ENCODE peak calls at places on chromosomes 1 and 21, in eight cellular contexts. One of them, this sample, is unnamed.

GRCh38 chr1:100969336-100969735 is 56.2 kb downstream of the DPH5 start:
- DNase-seq in right lobe of liver: no peak
- DNase-seq in gastrocnemius medialis: no peak
- DNase-seq in choroid plexus epithelial cell: no peak
- DNase-seq in GM13977: no peak
- DNase-seq in fibroblast of villous mesenchyme: no peak
- DNase-seq in AG04449: no peak
- DNase-seq in colonic mucosa: no peak
- DNase-seq in this sample: no peak

GRCh38 chr1:37478890-37479254 is 4.5 kb downstream of the ZC3H12A start:
- DNase-seq in right lobe of liver: peak
- DNase-seq in colonic mucosa: peak
- DNase-seq in choroid plexus epithelial cell: peak
- DNase-seq in AG04449: no peak
- DNase-seq in fibroblast of villous mesenchyme: peak
- DNase-seq in GM13977: no peak
- DNase-seq in gastrocnemius medialis: no peak
- DNase-seq in this sample: peak

GRCh38 chr1:43311521-43311920 is 10.7 kb downstream of the TIE1 start:
- DNase-seq in GM13977: no peak
- DNase-seq in fibroblast of villous mesenchyme: no peak
- DNase-seq in choroid plexus epithelial cell: no peak
- DNase-seq in AG04449: no peak
- DNase-seq in right lobe of liver: no peak
- DNase-seq in gastrocnemius medialis: no peak
- DNase-seq in colonic mucosa: no peak
- DNase-seq in this sample: no peak

GRCh38 chr1:54111624-54112023 is 41.2 kb downstream of the CDCP2 start:
- DNase-seq in fibroblast of villous mesenchyme: no peak
- DNase-seq in gastrocnemius medialis: no peak
- DNase-seq in right lobe of liver: no peak
- DNase-seq in colonic mucosa: no peak
- DNase-seq in choroid plexus epithelial cell: no peak
- DNase-seq in GM13977: no peak
- DNase-seq in AG04449: no peak
- DNase-seq in this sample: no peak

GRCh38 chr1:228379165-228379460 is 27.5 kb downstream of the TRIM11 start:
- DNase-seq in AG04449: no peak
- DNase-seq in gastrocnemius medialis: no peak
- DNase-seq in GM13977: no peak
- DNase-seq in right lobe of liver: no peak
- DNase-seq in colonic mucosa: peak
- DNase-seq in fibroblast of villous mesenchyme: peak
- DNase-seq in choroid plexus epithelial cell: no peak
- DNase-seq in this sample: no peak

GRCh38 chr1:150613061-150613920 is 16.1 kb downstream of the ENSA start:
- DNase-seq in gastrocnemius medialis: no peak
- DNase-seq in AG04449: no peak
- DNase-seq in right lobe of liver: no peak
- DNase-seq in choroid plexus epithelial cell: peak
- DNase-seq in fibroblast of villous mesenchyme: peak
- DNase-seq in GM13977: peak
- DNase-seq in colonic mucosa: peak
- DNase-seq in this sample: peak

GRCh38 chr1:202010042-202011015 is at the start of gene ELF3:
- DNase-seq in gastrocnemius medialis: no peak
- DNase-seq in AG04449: no peak
- DNase-seq in colonic mucosa: peak
- DNase-seq in right lobe of liver: peak
- DNase-seq in fibroblast of villous mesenchyme: no peak
- DNase-seq in choroid plexus epithelial cell: peak
- DNase-seq in GM13977: peak
- DNase-seq in this sample: peak

GRCh38 chr1:2875677-2876531 is 74.4 kb upstream of the TTC34 start:
- DNase-seq in colonic mucosa: no peak
- DNase-seq in fibroblast of villous mesenchyme: no peak
- DNase-seq in GM13977: no peak
- DNase-seq in AG04449: no peak
- DNase-seq in choroid plexus epithelial cell: peak
- DNase-seq in gastrocnemius medialis: no peak
- DNase-seq in right lobe of liver: no peak
- DNase-seq in this sample: no peak

GRCh38 chr1:164051791-164052190 is 507.2 kb upstream of the PBX1 start:
- DNase-seq in GM13977: no peak
- DNase-seq in colonic mucosa: no peak
- DNase-seq in gastrocnemius medialis: no peak
- DNase-seq in AG04449: no peak
- DNase-seq in right lobe of liver: no peak
- DNase-seq in fibroblast of villous mesenchyme: peak
- DNase-seq in choroid plexus epithelial cell: no peak
- DNase-seq in this sample: no peak

GRCh38 chr1:234515821-234516241 is 36.9 kb upstream of the TARBP1 start:
- DNase-seq in gastrocnemius medialis: no peak
- DNase-seq in AG04449: no peak
- DNase-seq in colonic mucosa: no peak
- DNase-seq in choroid plexus epithelial cell: no peak
- DNase-seq in right lobe of liver: no peak
- DNase-seq in GM13977: no peak
- DNase-seq in fibroblast of villous mesenchyme: peak
- DNase-seq in this sample: no peak

GRCh38 chr21:15195768-15196167 is 131.0 kb upstream of the NRIP1 start:
- DNase-seq in choroid plexus epithelial cell: no peak
- DNase-seq in colonic mucosa: no peak
- DNase-seq in right lobe of liver: peak
- DNase-seq in GM13977: no peak
- DNase-seq in AG04449: no peak
- DNase-seq in gastrocnemius medialis: no peak
- DNase-seq in fibroblast of villous mesenchyme: no peak
- DNase-seq in this sample: no peak

GRCh38 chr1:30313584-30313983 is 409.8 kb downstream of the MATN1 start:
- DNase-seq in AG04449: no peak
- DNase-seq in GM13977: no peak
- DNase-seq in gastrocnemius medialis: no peak
- DNase-seq in right lobe of liver: peak
- DNase-seq in fibroblast of villous mesenchyme: no peak
- DNase-seq in colonic mucosa: peak
- DNase-seq in choroid plexus epithelial cell: no peak
- DNase-seq in this sample: no peak

GRCh38 chr1:171869097-171869496 is 27.8 kb downstream of the DNM3 start:
- DNase-seq in GM13977: no peak
- DNase-seq in colonic mucosa: no peak
- DNase-seq in choroid plexus epithelial cell: peak
- DNase-seq in gastrocnemius medialis: no peak
- DNase-seq in AG04449: no peak
- DNase-seq in right lobe of liver: no peak
- DNase-seq in fibroblast of villous mesenchyme: no peak
- DNase-seq in this sample: no peak

GRCh38 chr1:189658381-189658780 is 819.3 kb downstream of the BRINP3 start:
- DNase-seq in colonic mucosa: no peak
- DNase-seq in GM13977: no peak
- DNase-seq in choroid plexus epithelial cell: no peak
- DNase-seq in right lobe of liver: no peak
- DNase-seq in gastrocnemius medialis: no peak
- DNase-seq in AG04449: no peak
- DNase-seq in fibroblast of villous mesenchyme: no peak
- DNase-seq in this sample: no peak

GRCh38 chr1:175757381-175758015 is 14.1 kb upstream of the TNR start:
- DNase-seq in GM13977: peak
- DNase-seq in gastrocnemius medialis: no peak
- DNase-seq in right lobe of liver: no peak
- DNase-seq in fibroblast of villous mesenchyme: peak
- DNase-seq in AG04449: no peak
- DNase-seq in colonic mucosa: peak
- DNase-seq in choroid plexus epithelial cell: peak
- DNase-seq in this sample: peak

GRCh38 chr1:153661111-153661708 is 2.7 kb downstream of the SNAPIN start:
- DNase-seq in AG04449: no peak
- DNase-seq in gastrocnemius medialis: no peak
- DNase-seq in choroid plexus epithelial cell: peak
- DNase-seq in GM13977: no peak
- DNase-seq in fibroblast of villous mesenchyme: no peak
- DNase-seq in colonic mucosa: no peak
- DNase-seq in right lobe of liver: no peak
- DNase-seq in this sample: no peak

GRCh38 chr1:220526294-220526693 is 1.6 kb upstream of the MARK1 start:
- DNase-seq in fibroblast of villous mesenchyme: no peak
- DNase-seq in colonic mucosa: no peak
- DNase-seq in right lobe of liver: no peak
- DNase-seq in choroid plexus epithelial cell: no peak
- DNase-seq in AG04449: no peak
- DNase-seq in GM13977: no peak
- DNase-seq in gastrocnemius medialis: no peak
- DNase-seq in this sample: no peak
- TF ChIP-seq CTCF in fibroblast of villous mesenchyme: no peak
- TF ChIP-seq CTCF in colonic mucosa: no peak
- TF ChIP-seq CTCF in right lobe of liver: no peak
- TF ChIP-seq CTCF in choroid plexus epithelial cell: peak
- TF ChIP-seq CTCF in AG04449: no peak
- TF ChIP-seq CTCF in GM13977: no peak
- TF ChIP-seq CTCF in gastrocnemius medialis: no peak
- TF ChIP-seq CTCF in this sample: no peak

GRCh38 chr1:157695417-157695816 is 5.2 kb downstream of the FCRL3 start:
- DNase-seq in colonic mucosa: no peak
- DNase-seq in fibroblast of villous mesenchyme: no peak
- DNase-seq in GM13977: no peak
- DNase-seq in right lobe of liver: no peak
- DNase-seq in choroid plexus epithelial cell: no peak
- DNase-seq in AG04449: no peak
- DNase-seq in gastrocnemius medialis: no peak
- DNase-seq in this sample: no peak

GRCh38 chr1:157696966-157697628 is 3.5 kb downstream of the FCRL3 start:
- DNase-seq in GM13977: no peak
- DNase-seq in AG04449: no peak
- DNase-seq in gastrocnemius medialis: no peak
- DNase-seq in choroid plexus epithelial cell: no peak
- DNase-seq in right lobe of liver: no peak
- DNase-seq in colonic mucosa: no peak
- DNase-seq in fibroblast of villous mesenchyme: no peak
- DNase-seq in this sample: no peak

DNA sequence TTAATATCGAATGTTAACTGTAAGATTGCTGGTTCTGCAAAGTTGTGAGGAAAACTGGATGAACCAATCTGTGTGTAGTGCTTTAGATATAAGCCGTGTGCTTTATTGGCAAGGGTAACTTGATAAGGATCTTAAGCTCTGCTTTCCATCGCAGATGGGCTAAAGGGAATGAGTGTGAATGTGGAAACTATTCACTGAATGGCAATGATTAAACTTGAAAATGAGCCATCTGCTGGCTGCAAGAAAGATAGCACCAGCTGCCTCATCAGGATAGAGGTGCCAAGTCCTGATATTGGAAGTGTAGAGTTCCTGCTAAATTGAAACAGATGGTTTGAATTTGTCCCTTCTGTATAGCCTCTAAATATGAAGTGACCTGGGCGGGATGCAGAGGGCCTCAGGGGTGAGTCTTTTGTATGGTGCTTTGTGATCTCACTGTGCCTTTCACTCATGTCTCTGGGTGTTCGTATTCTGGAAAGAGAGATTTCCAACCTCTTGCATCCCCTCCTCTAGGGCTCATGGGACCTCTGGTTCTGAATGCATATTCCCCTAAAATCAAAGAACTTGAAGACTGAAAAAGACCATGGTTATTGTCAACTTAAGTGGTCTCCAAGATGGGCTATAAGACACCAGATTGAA is 9.2 kb downstream of the FCRL3 start:
- DNase-seq in choroid plexus epithelial cell: peak
- DNase-seq in AG04449: peak
- DNase-seq in GM13977: peak
- DNase-seq in right lobe of liver: no peak
- DNase-seq in fibroblast of villous mesenchyme: peak
- DNase-seq in gastrocnemius medialis: no peak
- DNase-seq in colonic mucosa: no peak
- DNase-seq in this sample: peak
- TF ChIP-seq CTCF in choroid plexus epithelial cell: peak
- TF ChIP-seq CTCF in AG04449: peak
- TF ChIP-seq CTCF in GM13977: peak
- TF ChIP-seq CTCF in right lobe of liver: peak
- TF ChIP-seq CTCF in fibroblast of villous mesenchyme: peak
- TF ChIP-seq CTCF in gastrocnemius medialis: no peak
- TF ChIP-seq CTCF in colonic mucosa: peak
- TF ChIP-seq CTCF in this sample: peak

GRCh38 chr1:46131727-46132528 is 501 bp downstream of the PIK3R3 start:
- DNase-seq in right lobe of liver: no peak
- DNase-seq in AG04449: no peak
- DNase-seq in choroid plexus epithelial cell: peak
- DNase-seq in gastrocnemius medialis: no peak
- DNase-seq in GM13977: no peak
- DNase-seq in fibroblast of villous mesenchyme: peak
- DNase-seq in colonic mucosa: peak
- DNase-seq in this sample: no peak

GRCh38 chr1:46128336-46128735 is 4.1 kb downstream of the PIK3R3 start:
- DNase-seq in right lobe of liver: no peak
- DNase-seq in AG04449: no peak
- DNase-seq in fibroblast of villous mesenchyme: peak
- DNase-seq in GM13977: no peak
- DNase-seq in gastrocnemius medialis: no peak
- DNase-seq in choroid plexus epithelial cell: peak
- DNase-seq in colonic mucosa: no peak
- DNase-seq in this sample: no peak

GRCh38 chr1:46131093-46131492 is 1.3 kb downstream of the PIK3R3 start:
- DNase-seq in right lobe of liver: no peak
- DNase-seq in GM13977: no peak
- DNase-seq in colonic mucosa: no peak
- DNase-seq in fibroblast of villous mesenchyme: no peak
- DNase-seq in gastrocnemius medialis: no peak
- DNase-seq in choroid plexus epithelial cell: peak
- DNase-seq in AG04449: no peak
- DNase-seq in this sample: no peak

GRCh38 chr1:46132529-46133180 is at the start of gene PIK3R3:
- DNase-seq in AG04449: peak
- DNase-seq in colonic mucosa: peak
- DNase-seq in choroid plexus epithelial cell: peak
- DNase-seq in right lobe of liver: peak
- DNase-seq in GM13977: peak
- DNase-seq in gastrocnemius medialis: peak
- DNase-seq in fibroblast of villous mesenchyme: peak
- DNase-seq in this sample: peak

DNA sequence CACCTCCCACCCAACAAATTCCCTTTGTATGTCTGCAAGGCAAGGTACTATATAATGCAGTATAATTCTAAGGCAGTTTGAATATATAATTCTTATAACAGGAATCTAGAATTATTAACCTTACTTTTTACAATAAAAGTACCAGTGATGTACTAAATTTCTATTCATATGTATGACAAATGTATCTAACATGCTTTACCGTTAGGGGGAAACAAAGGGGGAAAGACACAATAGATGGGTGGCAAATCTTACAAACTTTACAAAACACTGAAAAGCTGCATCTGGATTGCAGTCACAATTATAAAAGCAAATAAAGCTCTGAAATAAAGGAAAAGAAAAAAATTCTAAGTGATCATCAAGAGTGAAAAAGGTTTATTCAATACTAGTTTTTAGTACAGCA is 2.3 kb downstream of the PIK3R3 start:
- DNase-seq in GM13977: no peak
- DNase-seq in fibroblast of villous mesenchyme: no peak
- DNase-seq in choroid plexus epithelial cell: no peak
- DNase-seq in colonic mucosa: no peak
- DNase-seq in gastrocnemius medialis: no peak
- DNase-seq in AG04449: no peak
- DNase-seq in right lobe of liver: no peak
- DNase-seq in this sample: no peak
- TF ChIP-seq CTCF in GM13977: no peak
- TF ChIP-seq CTCF in fibroblast of villous mesenchyme: no peak
- TF ChIP-seq CTCF in choroid plexus epithelial cell: no peak
- TF ChIP-seq CTCF in colonic mucosa: no peak
- TF ChIP-seq CTCF in gastrocnemius medialis: no peak
- TF ChIP-seq CTCF in AG04449: no peak
- TF ChIP-seq CTCF in right lobe of liver: no peak
- TF ChIP-seq CTCF in this sample: no peak

GRCh38 chr1:17664322-17664721 is 90.8 kb upstream of the ACTL8 start:
- DNase-seq in GM13977: no peak
- DNase-seq in choroid plexus epithelial cell: no peak
- DNase-seq in right lobe of liver: no peak
- DNase-seq in colonic mucosa: no peak
- DNase-seq in AG04449: no peak
- DNase-seq in gastrocnemius medialis: no peak
- DNase-seq in fibroblast of villous mesenchyme: no peak
- DNase-seq in this sample: no peak
- TF ChIP-seq CTCF in GM13977: no peak
- TF ChIP-seq CTCF in choroid plexus epithelial cell: no peak
- TF ChIP-seq CTCF in right lobe of liver: no peak
- TF ChIP-seq CTCF in colonic mucosa: no peak
- TF ChIP-seq CTCF in AG04449: no peak
- TF ChIP-seq CTCF in gastrocnemius medialis: no peak
- TF ChIP-seq CTCF in fibroblast of villous mesenchyme: no peak
- TF ChIP-seq CTCF in this sample: no peak